ENCODE peak calls at places on chromosome 4, in nine cellular contexts. One of them, this sample, is unnamed.
A peak's percentile ranks its signal among the peaks of the same experiment; 100 is the strongest.

GRCh38 chr4:101277661-101278060 is 69.7 kb downstream of the PPP3CA start:
- DNase-seq in HCT116: no peak
- DNase-seq in spleen: no peak
- DNase-seq in GM12892: no peak
- DNase-seq in GM12891: no peak
- DNase-seq in transverse colon: no peak
- DNase-seq in esophagus muscularis mucosa: no peak
- DNase-seq in upper lobe of left lung: no peak
- DNase-seq in suprapubic skin: no peak
- DNase-seq in this sample: no peak

GRCh38 chr4:2419814-2420213 is 1.1 kb downstream of the CFAP99 start:
- DNase-seq in HCT116: no peak
- DNase-seq in spleen: peak; percentile 75
- DNase-seq in GM12892: no peak
- DNase-seq in GM12891: no peak
- DNase-seq in transverse colon: no peak
- DNase-seq in esophagus muscularis mucosa: no peak
- DNase-seq in upper lobe of left lung: peak; percentile 48
- DNase-seq in suprapubic skin: no peak
- DNase-seq in this sample: no peak

GRCh38 chr4:182314537-182314936 is 71.3 kb downstream of the TENM3 start:
- DNase-seq in HCT116: no peak
- DNase-seq in spleen: no peak
- DNase-seq in GM12892: no peak
- DNase-seq in GM12891: no peak
- DNase-seq in transverse colon: no peak
- DNase-seq in esophagus muscularis mucosa: no peak
- DNase-seq in upper lobe of left lung: no peak
- DNase-seq in suprapubic skin: no peak
- DNase-seq in this sample: no peak

GRCh38 chr4:94453534-94453963 is 1.8 kb downstream of the PDLIM5 start:
- DNase-seq in HCT116: no peak
- DNase-seq in spleen: no peak
- DNase-seq in GM12892: no peak
- DNase-seq in GM12891: no peak
- DNase-seq in transverse colon: no peak
- DNase-seq in esophagus muscularis mucosa: no peak
- DNase-seq in upper lobe of left lung: no peak
- DNase-seq in suprapubic skin: no peak
- DNase-seq in this sample: no peak

GRCh38 chr4:99817310-99817885 is 771 bp downstream of the DAPP1 start:
- DNase-seq in HCT116: no peak
- DNase-seq in spleen: no peak
- DNase-seq in GM12892: no peak
- DNase-seq in GM12891: no peak
- DNase-seq in transverse colon: no peak
- DNase-seq in esophagus muscularis mucosa: no peak
- DNase-seq in upper lobe of left lung: no peak
- DNase-seq in suprapubic skin: no peak
- DNase-seq in this sample: no peak

GRCh38 chr4:1218892-1219552 is 29.9 kb downstream of the CTBP1 start:
- DNase-seq in HCT116: no peak
- DNase-seq in spleen: no peak
- DNase-seq in GM12892: no peak
- DNase-seq in GM12891: peak; percentile 61
- DNase-seq in transverse colon: peak; percentile 40
- DNase-seq in esophagus muscularis mucosa: no peak
- DNase-seq in upper lobe of left lung: no peak
- DNase-seq in suprapubic skin: no peak
- DNase-seq in this sample: no peak

GRCh38 chr4:146638801-146639351 is at the start of gene POU4F2:
- DNase-seq in HCT116: no peak
- DNase-seq in spleen: no peak
- DNase-seq in GM12892: no peak
- DNase-seq in GM12891: peak; percentile 46
- DNase-seq in transverse colon: no peak
- DNase-seq in esophagus muscularis mucosa: no peak
- DNase-seq in upper lobe of left lung: no peak
- DNase-seq in suprapubic skin: no peak
- DNase-seq in this sample: no peak

GRCh38 chr4:78945638-78946179 is 6.5 kb upstream of the PAQR3 start:
- DNase-seq in HCT116: no peak
- DNase-seq in spleen: no peak
- DNase-seq in GM12892: no peak
- DNase-seq in GM12891: no peak
- DNase-seq in transverse colon: no peak
- DNase-seq in esophagus muscularis mucosa: no peak
- DNase-seq in upper lobe of left lung: no peak
- DNase-seq in suprapubic skin: no peak
- DNase-seq in this sample: no peak

GRCh38 chr4:83561381-83561780 is 25.5 kb downstream of the GPAT3 start:
- DNase-seq in HCT116: peak; percentile 80
- DNase-seq in spleen: no peak
- DNase-seq in GM12892: no peak
- DNase-seq in GM12891: no peak
- DNase-seq in transverse colon: peak; percentile 13
- DNase-seq in esophagus muscularis mucosa: no peak
- DNase-seq in upper lobe of left lung: peak; percentile 76
- DNase-seq in suprapubic skin: no peak
- DNase-seq in this sample: no peak

GRCh38 chr4:110540606-110541440 is 64.9 kb downstream of the ENPEP start:
- DNase-seq in HCT116: no peak
- DNase-seq in spleen: no peak
- DNase-seq in GM12892: no peak
- DNase-seq in GM12891: no peak
- DNase-seq in transverse colon: no peak
- DNase-seq in esophagus muscularis mucosa: no peak
- DNase-seq in upper lobe of left lung: no peak
- DNase-seq in suprapubic skin: no peak
- DNase-seq in this sample: no peak

GRCh38 chr4:141702472-141703182 is 66.2 kb downstream of the IL15 start:
- DNase-seq in HCT116: peak; percentile 3
- DNase-seq in spleen: no peak
- DNase-seq in GM12892: no peak
- DNase-seq in GM12891: no peak
- DNase-seq in transverse colon: no peak
- DNase-seq in esophagus muscularis mucosa: no peak
- DNase-seq in upper lobe of left lung: no peak
- DNase-seq in suprapubic skin: no peak
- DNase-seq in this sample: no peak

DNA sequence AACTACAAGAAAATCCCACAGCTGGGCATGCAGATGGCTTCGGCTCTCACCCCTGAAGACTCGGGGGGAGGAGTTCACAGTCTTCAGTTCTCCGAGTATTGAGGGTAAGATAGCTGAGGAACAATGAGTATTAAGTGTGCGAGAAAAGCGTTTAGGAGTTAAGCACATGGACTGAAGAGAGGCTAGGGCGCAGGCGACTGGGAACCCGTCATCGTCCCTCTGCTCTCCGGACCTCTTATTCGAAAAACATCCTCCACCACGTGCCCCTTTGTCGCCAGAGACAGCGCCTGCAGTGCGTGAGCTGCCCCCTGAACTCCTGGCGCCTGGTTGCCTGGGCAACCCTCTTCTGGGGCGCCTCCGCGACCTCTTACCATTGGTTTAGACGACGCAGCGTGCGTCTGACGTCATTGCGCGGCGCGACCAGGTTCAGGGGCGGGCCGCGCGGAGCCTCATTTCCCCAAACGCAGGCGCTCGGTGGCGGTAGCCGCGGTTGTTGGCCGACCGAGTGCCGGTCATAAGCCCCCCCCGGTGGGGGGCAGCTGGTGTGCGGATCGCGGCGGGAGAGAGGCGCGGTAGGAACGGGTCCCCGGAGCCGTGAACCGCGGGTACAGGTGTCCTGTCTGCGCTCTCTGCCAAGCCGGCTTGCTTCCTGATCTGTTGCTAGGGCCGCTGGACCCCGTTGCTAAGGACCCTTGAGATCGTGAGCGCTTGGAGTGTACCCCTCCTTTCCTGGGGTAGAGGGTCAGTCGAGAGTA is at the start of gene PACRGL:
- DNase-seq in HCT116: peak; percentile 88
- DNase-seq in spleen: peak; percentile 97
- DNase-seq in GM12892: peak; percentile 60
- DNase-seq in GM12891: peak; percentile 64
- DNase-seq in transverse colon: peak; percentile 95
- DNase-seq in esophagus muscularis mucosa: peak; percentile 98
- DNase-seq in upper lobe of left lung: peak; percentile 95
- DNase-seq in suprapubic skin: peak; percentile 97
- DNase-seq in this sample: peak; percentile 87
- TF ChIP-seq POLR2A in HCT116: peak; percentile 67
- TF ChIP-seq POLR2A in spleen: no peak
- TF ChIP-seq POLR2A in GM12892: peak; percentile 60
- TF ChIP-seq POLR2A in GM12891: peak; percentile 54
- TF ChIP-seq POLR2A in transverse colon: peak; percentile 71
- TF ChIP-seq POLR2A in esophagus muscularis mucosa: peak; percentile 30
- TF ChIP-seq POLR2A in upper lobe of left lung: no peak
- TF ChIP-seq POLR2A in suprapubic skin: peak; percentile 57
- TF ChIP-seq POLR2A in this sample: no peak

DNA sequence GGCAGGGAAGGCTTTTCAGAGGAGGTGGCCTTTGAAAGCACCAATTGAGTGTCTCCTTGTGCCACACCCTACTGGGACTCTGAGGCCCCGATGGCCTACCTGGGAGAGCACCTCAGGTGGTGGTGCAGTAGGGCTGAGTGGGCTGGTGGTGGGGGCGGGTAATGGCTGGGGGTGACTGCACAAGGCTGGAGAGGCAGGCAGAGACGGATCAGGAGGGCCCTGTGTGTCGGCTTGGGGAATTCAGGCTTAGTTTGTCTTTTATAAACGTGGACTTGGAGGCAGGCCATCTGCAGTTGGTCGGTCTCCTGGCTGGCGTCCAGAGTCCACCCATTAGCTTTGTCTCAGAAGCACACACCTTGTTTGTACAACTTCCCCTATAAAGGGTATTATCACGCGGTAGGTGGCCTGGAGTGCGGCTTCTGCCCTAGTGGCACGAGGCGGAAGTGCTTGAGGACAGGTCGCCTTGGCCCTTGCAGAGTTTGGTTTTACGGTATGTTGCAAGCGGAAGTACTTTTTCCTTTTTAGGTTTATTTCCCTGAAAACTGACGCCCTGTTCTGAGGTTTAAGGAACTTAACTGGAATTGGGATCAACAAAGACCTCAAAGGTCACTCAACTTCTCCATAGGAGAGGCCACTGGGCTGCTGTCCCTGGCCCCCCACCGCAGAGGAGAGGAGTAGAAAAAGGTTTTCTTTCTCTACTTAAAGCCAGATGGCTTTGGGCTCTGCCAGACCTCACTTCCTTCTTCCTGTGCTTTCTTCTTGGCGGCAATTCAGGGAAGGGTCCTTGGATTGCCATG is 8.0 kb downstream of the TBC1D14 start:
- DNase-seq in HCT116: peak; percentile 79
- DNase-seq in spleen: peak; percentile 95
- DNase-seq in GM12892: no peak
- DNase-seq in GM12891: no peak
- DNase-seq in transverse colon: peak; percentile 95
- DNase-seq in esophagus muscularis mucosa: peak; percentile 94
- DNase-seq in upper lobe of left lung: peak; percentile 95
- DNase-seq in suprapubic skin: no peak
- DNase-seq in this sample: peak; percentile 64
- TF ChIP-seq POLR2AphosphoS5 in HCT116: peak; percentile 38
- TF ChIP-seq POLR2AphosphoS5 in spleen: peak; percentile 86
- TF ChIP-seq POLR2AphosphoS5 in GM12892: no peak
- TF ChIP-seq POLR2AphosphoS5 in GM12891: no peak
- TF ChIP-seq POLR2AphosphoS5 in transverse colon: peak; percentile 68
- TF ChIP-seq POLR2AphosphoS5 in esophagus muscularis mucosa: peak; percentile 68
- TF ChIP-seq POLR2AphosphoS5 in upper lobe of left lung: peak; percentile 79
- TF ChIP-seq POLR2AphosphoS5 in suprapubic skin: no peak
- TF ChIP-seq POLR2AphosphoS5 in this sample: no peak

GRCh38 chr4:10107111-10108091 is 9.2 kb downstream of the WDR1 start:
- DNase-seq in HCT116: no peak
- DNase-seq in spleen: no peak
- DNase-seq in GM12892: no peak
- DNase-seq in GM12891: no peak
- DNase-seq in transverse colon: no peak
- DNase-seq in esophagus muscularis mucosa: no peak
- DNase-seq in upper lobe of left lung: no peak
- DNase-seq in suprapubic skin: no peak
- DNase-seq in this sample: no peak

GRCh38 chr4:10105920-10106319 is 10.7 kb downstream of the WDR1 start:
- DNase-seq in HCT116: no peak
- DNase-seq in spleen: no peak
- DNase-seq in GM12892: no peak
- DNase-seq in GM12891: no peak
- DNase-seq in transverse colon: no peak
- DNase-seq in esophagus muscularis mucosa: no peak
- DNase-seq in upper lobe of left lung: no peak
- DNase-seq in suprapubic skin: no peak
- DNase-seq in this sample: no peak

GRCh38 chr4:10105421-10105820 is 11.2 kb downstream of the WDR1 start:
- DNase-seq in HCT116: no peak
- DNase-seq in spleen: no peak
- DNase-seq in GM12892: no peak
- DNase-seq in GM12891: no peak
- DNase-seq in transverse colon: no peak
- DNase-seq in esophagus muscularis mucosa: no peak
- DNase-seq in upper lobe of left lung: no peak
- DNase-seq in suprapubic skin: no peak
- DNase-seq in this sample: no peak

GRCh38 chr4:10104991-10105276 is 11.7 kb downstream of the WDR1 start:
- DNase-seq in HCT116: no peak
- DNase-seq in spleen: no peak
- DNase-seq in GM12892: no peak
- DNase-seq in GM12891: no peak
- DNase-seq in transverse colon: no peak
- DNase-seq in esophagus muscularis mucosa: no peak
- DNase-seq in upper lobe of left lung: no peak
- DNase-seq in suprapubic skin: no peak
- DNase-seq in this sample: no peak

DNA sequence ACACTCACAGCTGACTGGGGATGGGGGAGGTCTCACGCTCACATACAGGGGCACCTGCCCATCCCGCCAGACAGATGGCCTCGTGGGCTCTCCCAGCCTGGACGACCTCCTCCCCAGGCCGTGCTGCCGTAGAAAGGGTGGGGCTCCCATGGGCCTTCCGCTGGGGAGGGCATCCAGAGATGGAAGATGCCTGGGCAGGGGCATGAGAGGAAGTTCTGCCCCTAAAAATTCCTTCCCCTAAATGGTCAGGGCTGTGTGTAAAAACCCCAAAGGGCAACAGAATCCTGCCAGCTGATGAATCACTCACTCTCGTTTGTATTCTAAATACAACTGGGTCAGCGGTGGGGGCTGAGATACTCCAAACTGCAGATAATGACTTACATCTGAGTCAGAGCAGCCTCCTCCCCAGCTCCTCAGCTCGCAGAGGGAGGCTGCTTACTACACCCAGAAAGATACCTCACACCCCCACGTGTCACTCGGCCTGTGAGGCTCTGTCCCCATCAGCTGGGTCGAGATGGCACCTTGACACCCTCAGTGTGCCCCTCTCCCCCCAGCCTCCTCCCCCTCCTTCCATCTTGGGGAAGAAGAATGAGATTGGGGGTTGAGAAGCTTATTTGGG is 10.1 kb downstream of the WDR1 start:
- DNase-seq in HCT116: peak; percentile 62
- DNase-seq in spleen: no peak
- DNase-seq in GM12892: no peak
- DNase-seq in GM12891: peak; percentile 23
- DNase-seq in transverse colon: peak; percentile 62
- DNase-seq in esophagus muscularis mucosa: peak; percentile 95
- DNase-seq in upper lobe of left lung: peak; percentile 71
- DNase-seq in suprapubic skin: peak; percentile 89
- DNase-seq in this sample: no peak
- TF ChIP-seq POLR2A in HCT116: no peak
- TF ChIP-seq POLR2A in spleen: no peak
- TF ChIP-seq POLR2A in GM12892: no peak
- TF ChIP-seq POLR2A in GM12891: no peak
- TF ChIP-seq POLR2A in transverse colon: no peak
- TF ChIP-seq POLR2A in esophagus muscularis mucosa: no peak
- TF ChIP-seq POLR2A in upper lobe of left lung: no peak
- TF ChIP-seq POLR2A in suprapubic skin: no peak
- TF ChIP-seq POLR2A in this sample: no peak

GRCh38 chr4:14906805-14907204 is 95.5 kb upstream of the CPEB2 start:
- DNase-seq in HCT116: no peak
- DNase-seq in spleen: no peak
- DNase-seq in GM12892: no peak
- DNase-seq in GM12891: no peak
- DNase-seq in transverse colon: no peak
- DNase-seq in esophagus muscularis mucosa: no peak
- DNase-seq in upper lobe of left lung: no peak
- DNase-seq in suprapubic skin: no peak
- DNase-seq in this sample: no peak
- TF ChIP-seq POLR2AphosphoS5 in HCT116: no peak
- TF ChIP-seq POLR2AphosphoS5 in spleen: no peak
- TF ChIP-seq POLR2AphosphoS5 in GM12892: no peak
- TF ChIP-seq POLR2AphosphoS5 in GM12891: no peak
- TF ChIP-seq POLR2AphosphoS5 in transverse colon: no peak
- TF ChIP-seq POLR2AphosphoS5 in esophagus muscularis mucosa: no peak
- TF ChIP-seq POLR2AphosphoS5 in upper lobe of left lung: no peak
- TF ChIP-seq POLR2AphosphoS5 in suprapubic skin: no peak
- TF ChIP-seq POLR2AphosphoS5 in this sample: no peak

This sample was measured in breast epithelium.